ENCODE peak calls at places on chromosomes 6 and 20, in ten cellular contexts. W, L, S, G, O, T, V, U, N and M are unnamed samples.

GRCh38 chr6:42009844-42010184 is 40.5 kb upstream of the TAF8 start:
- DNase-seq in U (no peak), V (no peak), L (peak), O (no peak), T (no peak), W (no peak), S (no peak), N (peak), G (no peak), M (no peak)

GRCh38 chr20:33702861-33703260 is 16.7 kb upstream of the E2F1 start:
- DNase-seq in U (no peak), O (no peak), V (no peak), T (no peak), G (no peak), W (no peak), N (no peak), S (peak), L (no peak), M (peak)

GRCh38 chr20:22341508-22341907 is 242.9 kb downstream of the FOXA2 start:
- DNase-seq in N (no peak), S (no peak), T (no peak), G (no peak), V (no peak), L (no peak), O (no peak), W (peak), U (peak), M (no peak)

GRCh38 chr20:1893721-1894470 is 1.3 kb upstream of the SIRPA start:
- DNase-seq in V (no peak), U (peak), S (peak), L (no peak), T (no peak), W (no peak), O (no peak), N (no peak), G (no peak), M (no peak)

GRCh38 chr6:16921399-16922110 is 160.3 kb upstream of the ATXN1 start:
- DNase-seq in L (no peak), G (no peak), N (no peak), O (no peak), W (no peak), U (no peak), V (no peak), S (no peak), T (no peak), M (no peak)

GRCh38 chr6:127481628-127482027 is 22.4 kb upstream of the KIAA0408 start:
- DNase-seq in V (no peak), W (peak), L (no peak), N (no peak), U (peak), O (no peak), G (no peak), T (no peak), S (no peak), M (no peak)

GRCh38 chr20:58511861-58512260 is 3.3 kb downstream of the APCDD1L start:
- DNase-seq in L (no peak), N (no peak), U (no peak), T (no peak), O (no peak), W (peak), V (no peak), S (no peak), G (no peak), M (no peak)

GRCh38 chr6:56488281-56488680 is 154.4 kb downstream of the DST start:
- DNase-seq in N (no peak), V (no peak), G (no peak), W (no peak), U (no peak), L (no peak), S (no peak), T (no peak), O (no peak), M (no peak)

GRCh38 chr6:106334646-106335448 is 9.3 kb upstream of the ATG5 start:
- DNase-seq in G (no peak), N (peak), L (peak), O (no peak), V (peak), U (peak), W (peak), T (no peak), S (peak), M (no peak)

GRCh38 chr20:37315293-37316110 is 26.0 kb downstream of the MANBAL start:
- DNase-seq in U (no peak), W (peak), G (peak), T (no peak), L (no peak), N (peak), S (peak), V (no peak), O (peak), M (no peak)

GRCh38 chr20:61565791-61566190 is 313.7 kb downstream of the CDH4 start:
- DNase-seq in T (no peak), W (no peak), L (no peak), N (no peak), O (no peak), V (no peak), U (no peak), S (no peak), G (no peak), M (no peak)

GRCh38 chr6:146974346-146974745 is 229.9 kb upstream of the STXBP5 start:
- DNase-seq in G (no peak), S (no peak), L (no peak), V (no peak), T (no peak), U (no peak), W (no peak), N (no peak), O (no peak), M (no peak)

GRCh38 chr6:117547688-117548621 is 54.4 kb downstream of the GOPC start:
- DNase-seq in O (peak), V (no peak), T (peak), G (peak), W (peak), L (peak), N (no peak), S (peak), U (no peak), M (peak)

GRCh38 chr6:40251609-40252008 is 317.3 kb upstream of the MOCS1 start:
- DNase-seq in W (no peak), V (no peak), L (no peak), U (no peak), G (no peak), T (no peak), S (no peak), N (peak), O (no peak), M (no peak)

GRCh38 chr6:52157301-52157930 is 28.8 kb upstream of the IL17A start:
- DNase-seq in L (no peak), N (no peak), S (no peak), U (no peak), T (no peak), W (peak), G (no peak), V (no peak), O (no peak), M (no peak)

GRCh38 chr6:158817298-158818007 is 1.7 kb downstream of the EZR start:
- DNase-seq in W (no peak), N (peak), T (no peak), U (peak), S (peak), V (no peak), G (no peak), L (peak), O (no peak), M (peak)

GRCh38 chr6:166650047-166650446 is 23.0 kb upstream of the RPS6KA2 start:
- DNase-seq in N (no peak), G (no peak), V (no peak), U (no peak), L (no peak), O (no peak), S (no peak), W (no peak), T (no peak), M (no peak)

GRCh38 chr6:93104195-93104817 is 315.1 kb downstream of the EPHA7 start:
- DNase-seq in N (no peak), L (no peak), T (no peak), G (no peak), V (no peak), U (no peak), W (peak), O (no peak), S (no peak), M (no peak)

GRCh38 chr20:18288748-18289705 is 700 bp downstream of the ZNF133 start:
- DNase-seq in S (no peak), T (no peak), U (no peak), L (no peak), V (no peak), W (peak), O (no peak), G (no peak), N (no peak), M (no peak)

GRCh38 chr20:18287546-18287914 is 797 bp upstream of the ZNF133 start:
- DNase-seq in N (no peak), V (no peak), G (no peak), O (no peak), W (no peak), L (no peak), T (no peak), U (no peak), S (peak), M (peak)

GRCh38 chr20:18284805-18285533 is 3.4 kb upstream of the ZNF133 start:
- DNase-seq in N (peak), V (no peak), S (no peak), G (no peak), U (peak), W (peak), T (no peak), O (no peak), L (no peak), M (no peak)

GRCh38 chr20:18287915-18288747 is at the start of gene ZNF133:
- DNase-seq in W (peak), U (peak), T (peak), V (peak), S (peak), N (peak), G (peak), L (peak), O (peak), M (peak)
- TF ChIP-seq CTCF in W (no peak), U (no peak), T (no peak), V (no peak), S (no peak), N (peak), G (no peak), L (no peak), O (no peak), M (no peak)

DNA sequence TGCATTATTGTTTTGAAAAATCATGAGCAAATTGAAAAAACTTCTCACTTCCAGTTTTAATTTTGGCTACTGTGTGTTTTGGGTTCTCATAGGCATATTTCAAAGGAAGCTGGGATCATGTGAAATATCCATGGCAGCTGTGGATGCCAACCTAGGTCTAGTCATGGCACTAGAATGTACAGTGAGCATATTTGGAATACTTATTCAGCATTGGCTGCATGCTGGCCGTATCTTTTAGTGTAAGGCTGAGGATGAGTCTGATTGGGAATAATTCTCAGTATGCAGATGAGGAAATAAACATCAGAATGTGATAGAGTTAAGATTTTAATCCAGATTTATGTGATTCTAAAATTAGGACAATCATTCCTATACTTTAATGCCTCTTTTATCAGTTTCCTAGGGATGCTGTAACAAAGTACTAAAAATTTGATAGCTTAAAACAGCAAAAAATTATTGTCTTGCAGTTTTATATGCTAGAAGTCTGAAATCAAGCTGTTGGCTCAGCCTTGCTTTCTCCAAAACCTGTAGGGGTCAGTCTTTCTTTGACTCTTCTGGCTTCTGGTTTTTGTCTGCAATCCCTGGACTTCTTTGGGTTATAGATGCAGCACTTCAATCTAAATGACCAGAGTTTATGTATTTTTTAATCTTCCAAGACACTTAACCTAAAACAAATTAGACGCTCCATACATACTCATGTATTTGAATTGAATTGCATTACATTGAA is 37.7 kb upstream of the DEFB112 start:
- DNase-seq in U (no peak), W (no peak), T (no peak), S (no peak), G (no peak), L (no peak), O (no peak), V (no peak), N (no peak), M (no peak)
- TF ChIP-seq CTCF in U (no peak), W (no peak), T (no peak), S (no peak), G (no peak), L (no peak), O (no peak), V (no peak), N (no peak), M (no peak)

GRCh38 chr20:31578448-31579138 is 26.5 kb upstream of the ID1 start:
- DNase-seq in V (no peak), U (no peak), G (no peak), N (no peak), S (no peak), T (no peak), W (no peak), L (no peak), O (no peak), M (no peak)
- TF ChIP-seq CTCF in V (no peak), U (no peak), G (no peak), N (no peak), S (no peak), T (no peak), W (no peak), L (no peak), O (no peak), M (no peak)

DNA sequence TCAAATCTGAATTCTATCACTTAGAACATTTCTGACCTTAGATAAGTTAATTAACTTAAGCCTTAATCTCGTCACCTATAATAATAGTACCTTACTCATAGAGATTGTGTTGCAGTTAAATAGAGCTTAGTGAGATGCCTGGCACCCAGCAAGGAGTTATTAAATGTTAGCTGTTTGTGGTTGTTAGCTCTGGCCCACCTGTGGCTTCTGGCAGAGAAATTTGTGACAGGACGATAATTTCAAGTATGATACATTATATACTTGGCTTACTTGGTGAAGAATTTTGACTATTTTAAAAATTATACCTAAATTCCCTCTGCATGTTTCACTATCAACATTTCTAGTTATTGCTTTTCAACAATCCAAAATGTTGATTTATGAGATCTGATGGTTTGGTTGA is 102.9 kb upstream of the CEP162 start:
- DNase-seq in S (no peak), O (no peak), N (no peak), U (no peak), G (no peak), T (no peak), V (no peak), L (no peak), W (no peak), M (no peak)
- TF ChIP-seq CTCF in S (no peak), O (no peak), N (no peak), U (no peak), G (no peak), T (no peak), V (no peak), L (no peak), W (no peak), M (no peak)

GRCh38 chr6:33206864-33207568 is 1.3 kb upstream of the RING1 start:
- DNase-seq in S (no peak), L (no peak), G (no peak), N (no peak), T (no peak), V (peak), U (no peak), W (no peak), O (no peak), M (no peak)
- TF ChIP-seq CTCF in S (no peak), L (no peak), G (no peak), N (no peak), T (no peak), V (no peak), U (no peak), W (no peak), O (no peak), M (no peak)

GRCh38 chr6:28383235-28384142 is 16.1 kb downstream of the ZSCAN12 start:
- DNase-seq in G (peak), L (peak), S (peak), U (peak), N (no peak), T (peak), V (peak), W (peak), O (peak), M (peak)
- TF ChIP-seq CTCF in G (peak), L (no peak), S (peak), U (peak), N (no peak), T (peak), V (peak), W (peak), O (no peak), M (peak)